ENCODE peak calls at places on chromosomes 5 and 9, in eight cellular contexts. N is Panc1, U is GM23338, B is prostate gland, I is GM12878, F is stomach, D is K562, R is spleen. S is an unnamed sample.
A peak's percentile ranks its signal among the peaks of the same experiment; 100 is the strongest.

GRCh38 chr5:160039810-160040470 is 31.0 kb downstream of the TTC1 start:
- DNase-seq in I (no peak), B (no peak), F (no peak), D (no peak), R (no peak), U (no peak), N (peak; percentile 30), S (no peak)

GRCh38 chr5:87369431-87369830 is 43.3 kb downstream of the CCNH start:
- DNase-seq in D (no peak), I (no peak), R (no peak), N (no peak), B (no peak), F (no peak), U (no peak), S (no peak)

GRCh38 chr5:159208508-159209437 is 580 bp downstream of the RNF145 start:
- DNase-seq in U (peak; percentile 78), D (peak; percentile 70), R (no peak), I (no peak), N (no peak), F (peak; percentile 27), B (peak; percentile 23), S (no peak)

GRCh38 chr5:159341914-159342313 is 11.6 kb upstream of the IL12B start:
- DNase-seq in N (no peak), B (peak; percentile 89), R (peak; percentile 81), U (no peak), F (no peak), I (no peak), D (peak; percentile 52), S (peak; percentile 64)

GRCh38 chr5:99005506-99005905 is 76.7 kb upstream of the CHD1 start:
- DNase-seq in I (no peak), U (no peak), B (no peak), D (no peak), R (no peak), N (no peak), F (no peak), S (no peak)

GRCh38 chr5:173055722-173055982 is 500 bp upstream of the CREBRF start:
- DNase-seq in I (no peak), D (no peak), R (no peak), N (no peak), B (no peak), F (no peak), U (no peak), S (no peak)

GRCh38 chr5:165617491-165617890 is 2112.1 kb downstream of the MAT2B start:
- DNase-seq in I (no peak), D (no peak), F (no peak), R (no peak), U (no peak), B (no peak), N (no peak), S (no peak)

GRCh38 chr5:58410441-58410840 is 49.4 kb downstream of the PLK2 start:
- DNase-seq in N (no peak), U (peak; percentile 14), B (no peak), D (no peak), R (no peak), I (no peak), F (no peak), S (no peak)

GRCh38 chr9:95028855-95029219 is 288.7 kb downstream of the FANCC start:
- DNase-seq in I (no peak), N (no peak), B (no peak), R (no peak), F (no peak), D (no peak), U (no peak), S (no peak)

DNA sequence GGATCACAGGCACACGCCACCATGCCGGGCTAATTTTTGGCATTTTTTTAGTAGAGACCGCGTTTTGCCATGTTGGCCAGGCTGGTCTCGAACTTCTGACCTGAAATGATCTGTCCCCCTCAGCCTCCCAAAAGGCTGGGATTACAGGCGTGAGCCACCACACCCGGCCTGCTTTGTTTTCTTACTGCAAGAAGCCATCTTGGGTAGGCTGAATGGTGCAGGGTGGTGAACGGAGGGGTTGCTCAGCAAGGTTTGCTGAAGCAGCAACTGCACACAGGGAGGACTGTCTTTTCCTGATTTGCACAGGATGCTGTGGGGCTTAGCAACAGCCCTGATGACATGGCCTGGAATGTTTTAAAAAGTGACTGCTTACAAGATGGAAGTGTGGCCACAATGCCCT is 10.7 kb downstream of the ZNF354B start:
- DNase-seq in F (no peak), D (no peak), B (no peak), N (no peak), R (no peak), U (no peak), I (no peak), S (no peak)
- TF ChIP-seq POLR2AphosphoS5 in F (no peak), D (no peak), B (no peak), N (no peak), R (no peak), U (no peak), I (no peak), S (no peak)

DNA sequence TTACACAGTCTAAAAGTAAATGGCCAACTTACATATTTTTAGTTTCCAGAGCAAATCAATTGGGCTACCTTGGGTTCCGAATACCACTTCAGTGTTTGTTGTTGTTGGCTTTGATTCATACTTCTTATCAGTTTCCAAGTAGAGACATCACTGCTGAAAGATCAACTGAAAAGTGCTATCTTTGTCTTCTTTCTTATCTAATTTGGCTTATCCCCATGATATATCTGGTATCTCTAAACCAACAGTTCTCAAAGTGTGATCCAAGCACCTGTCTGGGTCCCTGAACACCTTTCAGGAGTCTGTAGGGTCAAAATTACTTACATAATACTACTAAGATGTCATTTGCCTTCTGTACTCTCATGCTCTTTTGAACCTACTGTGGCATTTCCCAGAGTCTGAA is 200.0 kb downstream of the PARP8 start:
- DNase-seq in F (no peak), N (no peak), I (no peak), D (no peak), B (no peak), R (no peak), U (no peak), S (no peak)
- TF ChIP-seq POLR2AphosphoS5 in F (no peak), N (no peak), I (no peak), D (no peak), B (no peak), R (no peak), U (no peak), S (no peak)

GRCh38 chr9:126513159-126514036 is 100.3 kb upstream of the LMX1B start:
- DNase-seq in N (no peak), I (no peak), U (no peak), R (peak; percentile 72), F (no peak), B (no peak), D (no peak), S (no peak)
- TF ChIP-seq POLR2AphosphoS5 in N (no peak), I (no peak), U (no peak), R (no peak), F (no peak), B (no peak), D (no peak), S (no peak)

GRCh38 chr5:150410524-150411244 is 2.0 kb downstream of the CD74 start:
- DNase-seq in N (peak; percentile 41), B (peak; percentile 66), F (peak; percentile 79), D (no peak), R (peak; percentile 75), I (peak; percentile 71), U (peak; percentile 86), S (peak; percentile 49)
- TF ChIP-seq POLR2AphosphoS5 in N (no peak), B (peak; percentile 16), F (peak; percentile 82), D (no peak), R (no peak), I (no peak), U (no peak), S (no peak)

GRCh38 chr5:149357370-149358293 is at the start of gene PCYOX1L:
- DNase-seq in R (peak; percentile 98), F (peak; percentile 96), I (peak; percentile 82), U (peak; percentile 98), B (peak; percentile 94), N (peak; percentile 73), D (peak; percentile 98), S (peak; percentile 90)
- TF ChIP-seq POLR2AphosphoS5 in R (peak; percentile 81), F (peak; percentile 41), I (peak; percentile 69), U (peak; percentile 85), B (peak; percentile 75), N (peak; percentile 50), D (peak; percentile 72), S (peak; percentile 90)

DNA sequence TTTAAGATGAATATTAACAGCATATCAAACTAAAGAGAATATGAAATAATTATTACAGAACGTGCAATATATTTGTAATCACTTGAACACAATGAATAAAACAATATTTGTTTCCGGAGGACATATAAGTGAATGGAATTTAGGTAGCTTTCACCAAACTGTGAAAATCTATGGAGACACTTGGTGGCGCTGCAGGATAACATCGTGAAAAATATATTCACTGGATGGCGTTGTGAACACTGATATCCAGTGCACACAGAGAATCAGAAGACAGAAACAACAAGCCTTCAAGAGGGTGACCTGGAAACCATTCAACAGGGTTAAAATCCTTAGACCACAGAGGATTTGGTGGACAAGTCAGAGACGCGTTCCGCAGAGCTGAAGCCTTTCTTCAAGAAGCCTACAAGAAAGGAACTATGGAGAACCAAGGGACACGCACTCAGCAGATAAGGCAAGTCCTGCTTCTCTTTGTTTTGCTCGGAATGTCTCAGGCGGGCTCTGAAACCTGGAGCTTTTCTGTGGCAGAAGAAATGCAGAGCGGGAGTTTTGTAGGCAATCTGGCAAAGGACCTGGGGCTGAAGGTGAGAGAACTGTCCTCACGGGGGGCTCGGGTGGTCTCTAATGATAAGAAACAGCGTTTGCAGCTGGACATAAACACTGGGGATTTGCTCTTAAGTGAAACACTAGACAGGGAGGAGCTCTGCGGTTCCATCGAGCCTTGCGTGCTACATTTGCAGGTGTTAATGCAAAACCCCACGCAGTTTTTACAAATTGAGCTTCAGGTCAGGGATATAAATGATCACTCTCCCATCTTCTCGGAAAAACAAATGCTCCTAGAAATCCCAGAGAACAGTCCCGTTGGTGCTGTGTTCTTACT is at the start of gene PCDHB11:
- DNase-seq in R (no peak), B (no peak), U (peak; percentile 72), I (no peak), F (no peak), D (no peak), N (peak; percentile 32), S (no peak)
- TF ChIP-seq POLR2AphosphoS5 in R (no peak), B (no peak), U (no peak), I (no peak), F (no peak), D (no peak), N (no peak), S (no peak)

GRCh38 chr5:68047035-68047434 is 168.5 kb upstream of the PIK3R1 start:
- DNase-seq in D (no peak), U (no peak), B (no peak), R (no peak), I (no peak), N (no peak), F (no peak), S (no peak)

GRCh38 chr5:68041293-68041692 is 174.3 kb upstream of the PIK3R1 start:
- DNase-seq in N (no peak), B (no peak), F (no peak), U (no peak), R (peak; percentile 83), D (no peak), I (peak; percentile 56), S (no peak)

GRCh38 chr5:68048529-68048928 is 167.0 kb upstream of the PIK3R1 start:
- DNase-seq in F (no peak), I (no peak), R (no peak), B (no peak), D (no peak), N (no peak), U (no peak), S (no peak)

GRCh38 chr5:68049053-68049713 is 166.4 kb upstream of the PIK3R1 start:
- DNase-seq in U (no peak), N (no peak), B (no peak), R (no peak), I (no peak), F (no peak), D (no peak), S (no peak)

GRCh38 chr5:68046445-68046844 is 169.1 kb upstream of the PIK3R1 start:
- DNase-seq in B (no peak), F (no peak), I (no peak), U (no peak), R (no peak), N (peak; percentile 5), D (no peak), S (peak; percentile 24)
- TF ChIP-seq POLR2AphosphoS5 in B (no peak), F (no peak), I (no peak), U (no peak), R (no peak), N (no peak), D (no peak), S (no peak)

S was measured in HCT116.